ENCODE peak calls at places on chromosome 18, in six cellular contexts. J is coronary artery, F is IMR-90, T is PC-9, X is right cardiac atrium, P is dorsolateral prefrontal cortex. L is an unnamed sample.

GRCh38 chr18:9643549-9643948 is 29.2 kb upstream of the PPP4R1 start:
- DNase-seq in J (no peak), F (peak; percentile 97), T (peak; percentile 74), X (no peak), P (no peak), L (peak; percentile 93)

GRCh38 chr18:35076556-35076955 is 35.3 kb downstream of the MAPRE2 start:
- DNase-seq in J (no peak), F (peak; percentile 84), T (no peak), X (no peak), P (no peak), L (peak; percentile 32)

GRCh38 chr18:53380063-53380639 is 844.3 kb downstream of the MBD2 start:
- DNase-seq in J (no peak), F (peak; percentile 31), T (no peak), X (no peak), P (no peak), L (no peak)

GRCh38 chr18:44701227-44701626 is 20.5 kb downstream of the SETBP1 start:
- DNase-seq in J (no peak), F (no peak), T (no peak), X (no peak), P (no peak), L (no peak)

GRCh38 chr18:57621252-57621607 is 406 bp downstream of the NARS1 start:
- DNase-seq in J (peak; percentile 77), F (no peak), T (no peak), X (no peak), P (no peak), L (no peak)

GRCh38 chr18:48795696-48796095 is 155.1 kb downstream of the SMAD7 start:
- DNase-seq in J (peak; percentile 24), F (no peak), T (no peak), X (no peak), P (no peak), L (no peak)

GRCh38 chr18:48342588-48342987 is 66.6 kb downstream of the ZBTB7C start:
- DNase-seq in J (no peak), F (no peak), T (no peak), X (no peak), P (no peak), L (no peak)

GRCh38 chr18:5197032-5197434 is at the start of gene AKAIN1:
- DNase-seq in J (no peak), F (peak; percentile 18), T (no peak), X (peak; percentile 72), P (peak; percentile 72), L (no peak)

GRCh38 chr18:67239826-67240225 is 276.7 kb downstream of the DSEL start:
- DNase-seq in J (no peak), F (no peak), T (no peak), X (no peak), P (no peak), L (no peak)

GRCh38 chr18:13620206-13620672 is 106.1 kb downstream of the FAM210A start:
- DNase-seq in J (no peak), F (no peak), T (no peak), X (no peak), P (no peak), L (no peak)

GRCh38 chr18:10558243-10558966 is 32.6 kb downstream of the NAPG start:
- DNase-seq in J (no peak), F (no peak), T (no peak), X (no peak), P (no peak), L (no peak)

GRCh38 chr18:3995476-3996102 is 459.5 kb downstream of the DLGAP1 start:
- DNase-seq in J (no peak), F (peak; percentile 82), T (peak; percentile 45), X (no peak), P (peak; percentile 62), L (no peak)

GRCh38 chr18:37481058-37481457 is 84.5 kb downstream of the CELF4 start:
- DNase-seq in J (no peak), F (no peak), T (no peak), X (no peak), P (no peak), L (peak; percentile 43)

GRCh38 chr18:40222736-40223135 is 1732.3 kb upstream of the PIK3C3 start:
- DNase-seq in J (no peak), F (peak; percentile 16), T (no peak), X (no peak), P (no peak), L (no peak)

GRCh38 chr18:37548679-37549289 is 16.8 kb downstream of the CELF4 start:
- DNase-seq in J (no peak), F (no peak), T (no peak), X (no peak), P (no peak), L (no peak)

GRCh38 chr18:48486762-48487161 is 52.1 kb upstream of the CTIF start:
- DNase-seq in J (no peak), F (peak; percentile 77), T (no peak), X (no peak), P (no peak), L (no peak)

GRCh38 chr18:27996792-27997191 is 180.1 kb downstream of the CDH2 start:
- DNase-seq in J (no peak), F (peak; percentile 66), T (no peak), X (no peak), P (no peak), L (peak; percentile 4)

GRCh38 chr18:1018211-1018651 is 113.6 kb downstream of the ADCYAP1 start:
- DNase-seq in J (no peak), F (peak; percentile 10), T (no peak), X (no peak), P (no peak), L (no peak)

GRCh38 chr18:69747388-69747787 is 200.3 kb downstream of the CD226 start:
- DNase-seq in J (no peak), F (no peak), T (no peak), X (no peak), P (no peak), L (no peak)

GRCh38 chr18:45566025-45566740 is 49.1 kb upstream of the SLC14A2 start:
- DNase-seq in J (no peak), F (peak; percentile 87), T (no peak), X (peak; percentile 67), P (no peak), L (peak; percentile 3)

GRCh38 chr18:32771871-32772499 is 838 bp downstream of the KLHL14 start:
- DNase-seq in J (no peak), F (no peak), T (no peak), X (peak; percentile 48), P (no peak), L (no peak)

GRCh38 chr18:58761241-58761969 is 90.1 kb downstream of the MALT1 start:
- DNase-seq in J (peak; percentile 21), F (peak; percentile 40), T (no peak), X (no peak), P (no peak), L (no peak)

GRCh38 chr18:64119916-64120315 is 29.0 kb downstream of the LINC00305 start:
- DNase-seq in J (no peak), F (no peak), T (no peak), X (no peak), P (no peak), L (no peak)

GRCh38 chr18:65990944-65991708 is 240.3 kb downstream of the CDH7 start:
- DNase-seq in J (no peak), F (no peak), T (no peak), X (no peak), P (no peak), L (no peak)

GRCh38 chr18:3603460-3604259 is 153.7 kb downstream of the TGIF1 start:
- DNase-seq in J (no peak), F (peak; percentile 99), T (peak; percentile 67), X (no peak), P (no peak), L (peak; percentile 94)

GRCh38 chr18:67140495-67140894 is 376.0 kb downstream of the DSEL start:
- DNase-seq in J (no peak), F (no peak), T (no peak), X (no peak), P (no peak), L (no peak)

GRCh38 chr18:37422116-37422515 is 143.5 kb downstream of the CELF4 start:
- DNase-seq in J (no peak), F (no peak), T (no peak), X (no peak), P (no peak), L (no peak)

GRCh38 chr18:27004056-27004829 is 138.7 kb upstream of the AQP4 start:
- DNase-seq in J (no peak), F (no peak), T (no peak), X (no peak), P (no peak), L (no peak)

GRCh38 chr18:28120811-28121210 is 56.1 kb downstream of the CDH2 start:
- DNase-seq in J (no peak), F (no peak), T (no peak), X (no peak), P (no peak), L (no peak)

GRCh38 chr18:2971741-2972552 is 41.0 kb downstream of the LPIN2 start:
- DNase-seq in J (no peak), F (no peak), T (no peak), X (peak; percentile 71), P (no peak), L (peak; percentile 64)

GRCh38 chr18:9992300-9992987 is 78.6 kb downstream of the VAPA start:
- DNase-seq in J (no peak), F (no peak), T (no peak), X (peak; percentile 56), P (no peak), L (no peak)

GRCh38 chr18:35477974-35478373 is 19.8 kb downstream of the INO80C start:
- DNase-seq in J (no peak), F (no peak), T (no peak), X (no peak), P (no peak), L (no peak)

GRCh38 chr18:46406539-46406932 is 250.5 kb downstream of the LOXHD1 start:
- DNase-seq in J (no peak), F (no peak), T (no peak), X (no peak), P (no peak), L (no peak)

GRCh38 chr18:28626757-28627156 is 449.8 kb upstream of the CDH2 start:
- DNase-seq in J (no peak), F (no peak), T (no peak), X (no peak), P (no peak), L (no peak)

GRCh38 chr18:54215069-54215468 is 9.4 kb downstream of the MBD2 start:
- DNase-seq in J (no peak), F (peak; percentile 84), T (no peak), X (no peak), P (no peak), L (no peak)

GRCh38 chr18:76522551-76522950 is 27.5 kb upstream of the ZNF516 start:
- DNase-seq in J (no peak), F (no peak), T (no peak), X (no peak), P (no peak), L (no peak)
- H3K4me3 ChIP-seq in J (no peak overlapping the region), F (no peak overlapping the region), T (no peak overlapping the region), X (no peak overlapping the region), P (no peak overlapping the region), L (no peak overlapping the region)

GRCh38 chr18:62862451-62862850 is 147.1 kb downstream of the PHLPP1 start:
- DNase-seq in J (no peak), F (no peak), T (no peak), X (no peak), P (no peak), L (no peak)
- H3K4me3 ChIP-seq in J (no peak overlapping the region), F (no peak overlapping the region), T (no peak overlapping the region), X (no peak overlapping the region), P (no peak overlapping the region), L (no peak overlapping the region)

GRCh38 chr18:25288340-25288955 is 63.5 kb downstream of the ZNF521 start:
- DNase-seq in J (no peak), F (no peak), T (no peak), X (no peak), P (no peak), L (no peak)
- H3K4me3 ChIP-seq in J (no peak overlapping the region), F (no peak overlapping the region), T (no peak overlapping the region), X (no peak overlapping the region), P (no peak overlapping the region), L (no peak overlapping the region)

GRCh38 chr18:11733031-11733430 is 44.0 kb downstream of the GNAL start:
- DNase-seq in J (no peak), F (peak; percentile 57), T (peak; percentile 80), X (peak; percentile 91), P (peak; percentile 26), L (no peak)
- H3K4me3 ChIP-seq in J (peak overlapping the region; percentile 58), F (peak overlapping the region; percentile 39), T (peak overlapping the region; percentile 25), X (peak overlapping the region; percentile 12), P (peak overlapping the region; percentile 12), L (peak overlapping the region; percentile 23)

L was measured in epithelial cell of proximal tubule.